ENCODE peak calls at places on chromosomes 5 and 9, in eight cellular contexts. P is CD8-positive, alpha-beta T cell; X is body of pancreas; J is astrocyte; F is brain microvascular endothelial cell; T is lower lobe of right lung; G is kidney; O is psoas muscle. M is an unnamed sample. For H3K36me3, the result is how much of the 10 kb centered on the place peaks cover.

GRCh38 chr9:120868339-120868675 is 8.7 kb downstream of the PHF19 start:
- DNase-seq in P (no peak), X (no peak), J (peak), F (no peak), T (no peak), G (no peak), O (no peak), M (no peak)

GRCh38 chr9:99353408-99353807 is 131.3 kb downstream of the SEC61B start:
- DNase-seq in P (no peak), X (peak), J (peak), F (peak), T (no peak), G (no peak), O (no peak), M (no peak)

GRCh38 chr5:1761453-1761755 is 38.2 kb downstream of the MRPL36 start:
- DNase-seq in P (no peak), X (no peak), J (no peak), F (no peak), T (peak), G (peak), O (no peak), M (no peak)

GRCh38 chr9:88535932-88536324 is 950 bp downstream of the NXNL2 start:
- DNase-seq in P (no peak), X (no peak), J (peak), F (no peak), T (no peak), G (peak), O (no peak), M (no peak)

GRCh38 chr5:41503860-41504259 is 6.5 kb downstream of the PLCXD3 start:
- DNase-seq in P (no peak), X (no peak), J (no peak), F (no peak), T (no peak), G (no peak), O (no peak), M (no peak)

GRCh38 chr9:130446111-130446861 is 1.5 kb downstream of the ASS1 start:
- DNase-seq in P (no peak), X (peak), J (peak), F (peak), T (peak), G (peak), O (peak), M (peak)

GRCh38 chr9:81687521-81688261 is 1.7 kb downstream of the TLE1 start:
- DNase-seq in P (no peak), X (peak), J (peak), F (no peak), T (peak), G (peak), O (peak), M (peak)

GRCh38 chr5:160023883-160024635 is 15.1 kb downstream of the TTC1 start:
- DNase-seq in P (no peak), X (no peak), J (no peak), F (no peak), T (no peak), G (no peak), O (no peak), M (no peak)

GRCh38 chr9:69297300-69297980 is 27.6 kb upstream of the ENTREP1 start:
- DNase-seq in P (no peak), X (no peak), J (no peak), F (no peak), T (no peak), G (no peak), O (no peak), M (no peak)

GRCh38 chr5:135650081-135650480 is 71.3 kb upstream of the CXCL14 start:
- DNase-seq in P (no peak), X (no peak), J (no peak), F (no peak), T (no peak), G (no peak), O (no peak), M (no peak)

GRCh38 chr5:147576646-147577535 is 67.0 kb upstream of the DPYSL3 start:
- DNase-seq in P (no peak), X (peak), J (no peak), F (peak), T (peak), G (no peak), O (peak), M (peak)

GRCh38 chr9:98603821-98604383 is 104.8 kb downstream of the GABBR2 start:
- DNase-seq in P (no peak), X (no peak), J (peak), F (no peak), T (no peak), G (no peak), O (no peak), M (no peak)

GRCh38 chr5:35159370-35159742 is 70.9 kb downstream of the PRLR start:
- DNase-seq in P (no peak), X (peak), J (no peak), F (peak), T (peak), G (no peak), O (peak), M (no peak)

GRCh38 chr5:160133071-160133917 is 14.0 kb upstream of the PWWP2A start:
- DNase-seq in P (no peak), X (peak), J (peak), F (peak), T (peak), G (peak), O (no peak), M (peak)

GRCh38 chr9:126283799-126284465 is 42.7 kb upstream of the MVB12B start:
- DNase-seq in P (no peak), X (no peak), J (no peak), F (no peak), T (no peak), G (no peak), O (no peak), M (no peak)

GRCh38 chr9:68545033-68545705 is 4.5 kb upstream of the TMEM252 start:
- DNase-seq in P (no peak), X (no peak), J (no peak), F (no peak), T (no peak), G (no peak), O (no peak), M (no peak)

GRCh38 chr5:150599917-150600511 is 40.4 kb upstream of the SYNPO start:
- DNase-seq in P (no peak), X (peak), J (peak), F (peak), T (peak), G (peak), O (peak), M (peak)

GRCh38 chr5:75368391-75368790 is 31.4 kb downstream of the HMGCR start:
- DNase-seq in P (no peak), X (no peak), J (peak), F (peak), T (no peak), G (no peak), O (no peak), M (no peak)

GRCh38 chr9:126723807-126724172 is 81.0 kb upstream of the ZBTB43 start:
- DNase-seq in P (no peak), X (no peak), J (no peak), F (peak), T (no peak), G (peak), O (no peak), M (no peak)

GRCh38 chr9:77038281-77039036 is 19.0 kb downstream of the FOXB2 start:
- DNase-seq in P (no peak), X (no peak), J (no peak), F (no peak), T (no peak), G (no peak), O (no peak), M (no peak)

GRCh38 chr5:173324115-173325001 is 3.9 kb downstream of the STC2 start:
- DNase-seq in P (peak), X (peak), J (peak), F (no peak), T (peak), G (peak), O (peak), M (peak)

GRCh38 chr5:96952946-96953730 is 17.3 kb downstream of the LNPEP start:
- DNase-seq in P (no peak), X (no peak), J (no peak), F (no peak), T (no peak), G (no peak), O (no peak), M (no peak)

GRCh38 chr5:90112293-90112692 is 297.3 kb downstream of the CETN3 start:
- DNase-seq in P (no peak), X (no peak), J (no peak), F (no peak), T (no peak), G (no peak), O (no peak), M (no peak)

GRCh38 chr9:98045234-98046160 is 11.0 kb upstream of the NANS start:
- DNase-seq in P (no peak), X (no peak), J (no peak), F (no peak), T (no peak), G (no peak), O (no peak), M (no peak)

GRCh38 chr9:115116620-115117284 is 1.2 kb downstream of the TNC start:
- DNase-seq in P (no peak), X (no peak), J (no peak), F (no peak), T (no peak), G (peak), O (no peak), M (no peak)

GRCh38 chr5:59198832-59199231 is 616.0 kb downstream of the RAB3C start:
- DNase-seq in P (no peak), X (no peak), J (no peak), F (no peak), T (no peak), G (no peak), O (no peak), M (no peak)

GRCh38 chr9:78692871-78693270 is 395.9 kb downstream of the PSAT1 start:
- DNase-seq in P (no peak), X (no peak), J (peak), F (peak), T (no peak), G (no peak), O (no peak), M (no peak)

GRCh38 chr5:41346609-41347008 is 133.3 kb upstream of the C6 start:
- DNase-seq in P (no peak), X (no peak), J (no peak), F (no peak), T (no peak), G (no peak), O (no peak), M (no peak)

GRCh38 chr5:55467862-55468551 is 66.8 kb downstream of the PLPP1 start:
- DNase-seq in P (no peak), X (peak), J (no peak), F (no peak), T (no peak), G (no peak), O (no peak), M (no peak)

GRCh38 chr5:174606646-174607045 is 117.7 kb upstream of the MSX2 start:
- DNase-seq in P (no peak), X (no peak), J (peak), F (no peak), T (no peak), G (no peak), O (no peak), M (no peak)

GRCh38 chr5:1291611-1292080 is 3.2 kb downstream of the TERT start:
- DNase-seq in P (peak), X (no peak), J (no peak), F (no peak), T (no peak), G (peak), O (no peak), M (no peak)

GRCh38 chr5:59548807-59549357 is 344.6 kb downstream of the PDE4D start:
- DNase-seq in P (no peak), X (peak), J (no peak), F (no peak), T (no peak), G (no peak), O (no peak), M (no peak)

GRCh38 chr5:81537905-81538535 is 144.1 kb upstream of the ACOT12 start:
- DNase-seq in P (no peak), X (no peak), J (no peak), F (no peak), T (no peak), G (no peak), O (no peak), M (no peak)

GRCh38 chr5:73678322-73678740 is 52.3 kb downstream of the ARHGEF28 start:
- DNase-seq in P (no peak), X (peak), J (no peak), F (no peak), T (no peak), G (no peak), O (no peak), M (no peak)

GRCh38 chr5:39040875-39041274 is 33.3 kb downstream of the RICTOR start:
- DNase-seq in P (no peak), X (peak), J (no peak), F (no peak), T (no peak), G (no peak), O (peak), M (no peak)

GRCh38 chr9:111896942-111897830 is 572 bp downstream of the UGCG start:
- DNase-seq in P (no peak), X (peak), J (no peak), F (no peak), T (peak), G (peak), O (peak), M (peak)

GRCh38 chr5:53397845-53398244 is 82.6 kb upstream of the FST start:
- DNase-seq in P (no peak), X (no peak), J (peak), F (peak), T (no peak), G (no peak), O (no peak), M (peak)

DNA sequence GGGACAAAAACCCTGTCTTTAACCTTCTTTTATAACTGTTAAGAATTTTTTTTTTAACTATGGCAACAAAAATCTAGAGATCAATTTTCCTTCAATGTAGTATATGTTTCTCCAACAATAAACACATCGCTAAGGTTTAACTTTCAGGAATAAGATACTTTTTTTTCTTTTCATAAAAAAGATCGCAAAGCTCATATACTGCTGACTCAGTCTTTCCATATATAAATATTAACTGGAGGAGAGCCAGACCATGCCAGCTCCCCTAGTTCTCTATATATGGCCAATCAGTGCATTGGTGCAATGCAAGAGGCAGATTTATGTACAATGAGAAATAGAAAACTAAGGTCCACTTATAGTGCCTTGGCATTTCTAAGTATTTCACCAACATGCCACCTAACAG is 89.2 kb upstream of the GAS1 start:
- DNase-seq in P (no peak), X (no peak), J (no peak), F (no peak), T (no peak), G (no peak), O (no peak), M (no peak)
- H3K4me3 ChIP-seq in P (no peak), X (no peak), J (no peak), F (no peak), T (no peak), G (no peak), O (no peak), M (no peak)

GRCh38 chr9:132898043-132898442 is 19.3 kb downstream of the SPACA9 start:
- DNase-seq in P (no peak), X (no peak), J (no peak), F (no peak), T (no peak), G (no peak), O (no peak), M (no peak)
- H3K36me3 ChIP-seq in P (half or more), X (under half), J (under half), F (half or more), T (half or more), G (half or more), O (half or more), M (half or more)

DNA sequence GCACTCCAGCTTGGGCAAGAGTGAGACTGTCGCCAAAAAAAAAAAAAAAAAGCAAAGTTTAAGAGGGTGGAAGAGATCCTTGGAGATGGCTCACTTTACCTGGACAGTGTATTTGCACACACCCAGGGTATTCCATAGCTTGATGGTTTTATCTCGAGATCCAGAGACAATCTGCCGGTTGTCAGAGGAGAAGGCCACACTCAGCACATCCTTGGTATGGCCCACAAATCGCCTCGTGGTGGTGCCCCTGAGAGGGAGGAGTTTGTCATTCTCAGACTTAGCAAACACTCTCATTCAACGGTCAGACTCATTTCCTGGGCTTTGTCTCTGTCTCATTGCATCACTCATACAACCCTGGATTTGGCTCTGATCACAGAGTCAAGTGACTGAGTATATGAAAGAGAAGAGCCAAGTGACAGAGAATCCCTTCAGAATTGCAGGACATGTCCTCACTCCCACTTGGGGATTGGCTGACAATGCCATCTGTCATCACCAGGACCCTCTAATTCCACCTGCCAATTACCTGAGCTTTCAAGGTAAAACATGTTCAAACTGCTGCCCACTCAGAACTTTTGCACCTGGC is 2.2 kb downstream of the RACK1 start:
- DNase-seq in P (no peak), X (no peak), J (peak), F (peak), T (no peak), G (no peak), O (peak), M (no peak)
- H3K4me3 ChIP-seq in P (no peak), X (no peak), J (peak), F (peak), T (peak), G (peak), O (peak), M (peak)

DNA sequence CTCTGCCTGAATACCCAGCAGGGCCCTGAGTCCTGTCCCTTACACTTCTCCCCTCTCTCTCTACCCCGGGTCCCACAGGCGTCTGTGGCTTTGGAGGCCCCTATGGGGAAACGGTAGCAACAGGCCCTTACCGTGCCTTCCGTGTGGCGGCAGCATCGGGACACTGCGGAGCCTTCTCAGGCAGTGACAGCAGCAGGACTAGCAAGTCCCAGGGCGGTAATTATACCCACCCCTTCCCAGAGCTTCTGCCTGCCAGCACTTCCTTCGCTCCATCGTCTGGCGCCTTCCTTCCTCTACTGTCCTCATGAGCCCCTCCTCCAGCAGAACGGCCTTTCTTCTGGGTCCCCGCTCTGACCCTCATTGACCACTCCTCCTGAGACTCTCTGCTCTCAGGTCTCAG is 17.9 kb upstream of the PHF2 start:
- DNase-seq in P (peak), X (no peak), J (no peak), F (no peak), T (no peak), G (no peak), O (no peak), M (no peak)
- H3K36me3 ChIP-seq in P (under half), X (under half), J (under half), F (half or more), T (half or more), G (under half), O (half or more), M (half or more)

GRCh38 chr5:132525299-132525724 is 18.0 kb downstream of the IL5 start:
- DNase-seq in P (no peak), X (no peak), J (no peak), F (no peak), T (no peak), G (no peak), O (no peak), M (no peak)

GRCh38 chr5:132526974-132527564 is 16.3 kb downstream of the IL5 start:
- DNase-seq in P (no peak), X (no peak), J (no peak), F (no peak), T (no peak), G (no peak), O (no peak), M (no peak)

GRCh38 chr5:132530946-132531345 is 12.4 kb downstream of the IL5 start:
- DNase-seq in P (no peak), X (no peak), J (no peak), F (no peak), T (no peak), G (no peak), O (no peak), M (no peak)

GRCh38 chr5:132528866-132529634 is 14.3 kb downstream of the IL5 start:
- DNase-seq in P (no peak), X (no peak), J (no peak), F (no peak), T (no peak), G (no peak), O (no peak), M (no peak)

GRCh38 chr5:132526290-132526973 is 16.9 kb downstream of the IL5 start:
- DNase-seq in P (peak), X (peak), J (no peak), F (peak), T (peak), G (no peak), O (no peak), M (no peak)
- H3K4me3 ChIP-seq in P (no peak), X (no peak), J (no peak), F (peak), T (no peak), G (no peak), O (no peak), M (no peak)

GRCh38 chr9:110156902-110157301 is 51.1 kb downstream of the C9orf152 start:
- DNase-seq in P (peak), X (no peak), J (peak), F (peak), T (no peak), G (no peak), O (no peak), M (no peak)

GRCh38 chr9:110157812-110158629 is 49.9 kb downstream of the C9orf152 start:
- DNase-seq in P (no peak), X (no peak), J (no peak), F (no peak), T (no peak), G (no peak), O (no peak), M (no peak)

GRCh38 chr9:110161940-110162339 is 46.0 kb downstream of the C9orf152 start:
- DNase-seq in P (no peak), X (no peak), J (no peak), F (no peak), T (no peak), G (no peak), O (no peak), M (no peak)

GRCh38 chr9:110160163-110160562 is 47.8 kb downstream of the C9orf152 start:
- DNase-seq in P (no peak), X (no peak), J (peak), F (peak), T (no peak), G (no peak), O (no peak), M (no peak)

DNA sequence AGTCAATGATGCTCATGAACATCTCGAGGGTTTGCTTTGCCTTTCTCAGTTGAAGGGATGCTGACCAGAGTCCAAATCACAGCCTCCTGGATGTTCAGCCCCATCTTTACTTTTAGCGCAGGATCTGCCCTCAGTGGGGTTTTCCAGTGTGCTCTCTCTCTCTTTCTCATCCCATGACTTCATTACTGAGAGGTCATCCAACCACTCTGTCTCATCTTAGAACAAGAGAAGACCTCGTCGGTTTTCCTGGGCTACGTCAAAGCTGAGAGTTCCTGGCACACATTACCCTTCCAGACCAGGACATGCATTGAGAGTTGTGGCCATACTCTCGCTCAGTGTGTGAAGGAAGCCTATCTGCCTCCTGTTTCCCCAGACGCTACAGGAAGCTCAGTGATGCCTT is 47.3 kb downstream of the C9orf152 start:
- DNase-seq in P (no peak), X (no peak), J (no peak), F (no peak), T (no peak), G (no peak), O (no peak), M (no peak)
- H3K36me3 ChIP-seq in P (under half), X (under half), J (under half), F (under half), T (under half), G (under half), O (under half), M (under half)

M was measured in left ventricle myocardium inferior.